ENCODE peak calls at places on chromosomes 2 and 18, in nine cellular contexts. R is pancreas, G is Peyer's patch, K is body of pancreas, H is colonic mucosa, D is NB4, Y is A549, T is neural crest cell, C is transverse colon. F is an unnamed sample.
A peak's percentile ranks its signal among the peaks of the same experiment; 100 is the strongest.

GRCh38 chr18:6961331-6961730 is 156.3 kb downstream of the LAMA1 start:
- DNase-seq in R (no peak), G (no peak), K (no peak), H (no peak), D (no peak), Y (no peak), T (no peak), C (no peak), F (no peak)

GRCh38 chr2:3466966-3467365 is 52.4 kb downstream of the ADI1 start:
- DNase-seq in R (no peak), G (no peak), K (no peak), H (no peak), D (no peak), Y (no peak), T (no peak), C (no peak), F (peak; percentile 85)

GRCh38 chr2:200781626-200782025 is 30.1 kb upstream of the BZW1 start:
- DNase-seq in R (no peak), G (no peak), K (no peak), H (no peak), D (no peak), Y (no peak), T (no peak), C (no peak), F (no peak)

GRCh38 chr2:69753659-69754350 is 11.9 kb downstream of the ANXA4 start:
- DNase-seq in R (no peak), G (no peak), K (no peak), H (no peak), D (peak; percentile 36), Y (no peak), T (no peak), C (no peak), F (no peak)

GRCh38 chr18:3806656-3807055 is 356.7 kb downstream of the TGIF1 start:
- DNase-seq in R (no peak), G (no peak), K (no peak), H (no peak), D (no peak), Y (no peak), T (no peak), C (no peak), F (no peak)

GRCh38 chr2:85157345-85157744 is 24.2 kb downstream of the TCF7L1 start:
- DNase-seq in R (no peak), G (no peak), K (no peak), H (no peak), D (no peak), Y (no peak), T (no peak), C (no peak), F (no peak)

GRCh38 chr18:58391113-58391892 is 237.6 kb downstream of the ALPK2 start:
- DNase-seq in R (peak; percentile 11), G (no peak), K (no peak), H (no peak), D (no peak), Y (no peak), T (no peak), C (no peak), F (peak; percentile 53)

GRCh38 chr2:237509151-237509550 is 22.1 kb downstream of the MLPH start:
- DNase-seq in R (no peak), G (no peak), K (no peak), H (no peak), D (no peak), Y (no peak), T (no peak), C (no peak), F (no peak)

GRCh38 chr2:158816797-158817196 is 21.7 kb downstream of the DAPL1 start:
- DNase-seq in R (no peak), G (no peak), K (no peak), H (no peak), D (no peak), Y (no peak), T (no peak), C (no peak), F (no peak)

GRCh38 chr2:17539596-17539992 is 902 bp upstream of the VSNL1 start:
- DNase-seq in R (peak; percentile 47), G (no peak), K (peak; percentile 70), H (peak; percentile 79), D (no peak), Y (no peak), T (peak; percentile 14), C (peak; percentile 63), F (peak; percentile 19)

GRCh38 chr18:26422472-26423162 is 125.7 kb downstream of the KCTD1 start:
- DNase-seq in R (no peak), G (no peak), K (no peak), H (no peak), D (no peak), Y (no peak), T (no peak), C (no peak), F (no peak)

GRCh38 chr2:219243291-219243761 is 1.9 kb downstream of the GLB1L start:
- DNase-seq in R (no peak), G (peak; percentile 68), K (peak; percentile 35), H (peak; percentile 60), D (no peak), Y (no peak), T (no peak), C (peak; percentile 56), F (no peak)

GRCh38 chr2:10493636-10494281 is 45.6 kb upstream of the ODC1 start:
- DNase-seq in R (no peak), G (peak; percentile 92), K (peak; percentile 49), H (peak; percentile 67), D (peak; percentile 98), Y (peak; percentile 95), T (no peak), C (peak; percentile 79), F (no peak)

GRCh38 chr18:56563568-56563967 is 74.8 kb downstream of the TXNL1 start:
- DNase-seq in R (no peak), G (no peak), K (no peak), H (no peak), D (peak; percentile 15), Y (peak; percentile 2), T (peak; percentile 20), C (no peak), F (peak; percentile 87)
- TF ChIP-seq CTCF in R (no peak), G (no peak), K (no peak), H (no peak), D (no peak), Y (no peak), T (peak; percentile 48), C (no peak), F (peak; percentile 87)

GRCh38 chr2:239829326-239829725 is 195.8 kb downstream of the NDUFA10 start:
- DNase-seq in R (peak; percentile 1), G (peak; percentile 27), K (no peak), H (peak; percentile 11), D (no peak), Y (no peak), T (no peak), C (no peak), F (no peak)

GRCh38 chr2:239828192-239828972 is 196.8 kb downstream of the NDUFA10 start:
- DNase-seq in R (peak; percentile 3), G (no peak), K (no peak), H (peak; percentile 9), D (no peak), Y (no peak), T (no peak), C (no peak), F (no peak)

GRCh38 chr2:239831272-239831731 is 193.8 kb downstream of the NDUFA10 start:
- DNase-seq in R (no peak), G (peak; percentile 34), K (no peak), H (peak; percentile 16), D (no peak), Y (no peak), T (peak; percentile 18), C (no peak), F (no peak)

GRCh38 chr2:239830718-239831271 is 194.3 kb downstream of the NDUFA10 start:
- DNase-seq in R (no peak), G (peak; percentile 40), K (no peak), H (no peak), D (no peak), Y (no peak), T (no peak), C (no peak), F (no peak)

DNA sequence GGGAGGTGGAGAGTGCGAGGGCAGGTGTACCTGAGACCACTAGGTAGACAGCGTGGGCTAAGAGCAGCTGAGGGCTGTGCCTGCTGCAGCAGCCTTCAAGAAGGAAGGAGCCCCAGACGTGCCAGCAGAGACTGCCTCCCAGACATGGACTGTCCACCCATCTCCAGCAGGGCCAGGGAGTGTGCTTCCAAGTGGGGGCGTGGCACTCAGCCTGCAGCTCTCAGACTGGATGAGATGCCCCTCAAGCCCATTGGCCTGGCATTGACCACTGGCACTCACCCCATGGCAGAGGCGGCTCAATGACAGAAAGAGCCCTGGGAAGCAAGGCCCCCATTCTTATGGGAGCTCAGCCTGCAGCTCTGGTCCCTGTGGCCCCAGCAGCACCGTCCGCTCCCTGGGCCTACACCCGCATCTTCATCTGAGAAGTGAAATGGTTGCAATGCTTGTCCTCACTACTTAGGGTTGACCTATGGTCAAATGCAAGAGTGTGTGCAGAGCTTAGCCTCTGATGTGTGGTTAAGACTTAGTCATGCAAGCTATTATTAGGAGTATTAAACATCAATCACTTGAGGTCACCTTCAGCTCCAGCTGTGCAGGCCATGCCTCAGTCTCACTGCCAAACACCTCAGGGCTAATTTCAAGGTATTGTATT is 194.9 kb downstream of the NDUFA10 start:
- DNase-seq in R (peak; percentile 0), G (peak; percentile 33), K (no peak), H (peak; percentile 9), D (no peak), Y (no peak), T (no peak), C (no peak), F (no peak)
- TF ChIP-seq CTCF in R (no peak), G (no peak), K (no peak), H (no peak), D (no peak), Y (no peak), T (no peak), C (no peak), F (no peak)

GRCh38 chr2:163607630-163608029 is 128.2 kb downstream of the FIGN start:
- DNase-seq in R (no peak), G (no peak), K (no peak), H (no peak), D (no peak), Y (no peak), T (no peak), C (no peak), F (no peak)

GRCh38 chr2:163612332-163612731 is 123.5 kb downstream of the FIGN start:
- DNase-seq in R (no peak), G (no peak), K (no peak), H (no peak), D (no peak), Y (no peak), T (no peak), C (no peak), F (no peak)

GRCh38 chr2:163613155-163613554 is 122.7 kb downstream of the FIGN start:
- DNase-seq in R (no peak), G (no peak), K (no peak), H (no peak), D (no peak), Y (no peak), T (no peak), C (no peak), F (no peak)

GRCh38 chr2:163611557-163611906 is 124.3 kb downstream of the FIGN start:
- DNase-seq in R (no peak), G (no peak), K (no peak), H (no peak), D (no peak), Y (no peak), T (no peak), C (no peak), F (no peak)

GRCh38 chr2:163610817-163611556 is 124.8 kb downstream of the FIGN start:
- DNase-seq in R (no peak), G (no peak), K (peak; percentile 6), H (no peak), D (peak; percentile 40), Y (peak; percentile 18), T (no peak), C (no peak), F (peak; percentile 56)
- TF ChIP-seq CTCF in R (no peak), G (peak; percentile 11), K (peak; percentile 12), H (no peak), D (peak; percentile 29), Y (no peak), T (peak; percentile 28), C (no peak), F (peak; percentile 60)

GRCh38 chr2:162060522-162060921 is 13.5 kb downstream of the DPP4 start:
- DNase-seq in R (no peak), G (no peak), K (no peak), H (no peak), D (no peak), Y (no peak), T (no peak), C (no peak), F (no peak)
- TF ChIP-seq CTCF in R (no peak), G (no peak), K (no peak), H (no peak), D (no peak), Y (no peak), T (no peak), C (no peak), F (no peak)

F was measured in WERI-Rb-1.